ENCODE peak calls at places on chromosomes 7 and 10, in five cellular contexts. Z, M, B, D and A are unnamed samples.

GRCh38 chr10:16904619-16905018 is 87.4 kb upstream of the RSU1 start:
- DNase-seq in D (no peak), M (peak), B (no peak), Z (peak), A (peak)

GRCh38 chr7:116872026-116872425 is 9.6 kb downstream of the CAPZA2 start:
- DNase-seq in B (no peak), D (no peak), Z (no peak), M (no peak), A (no peak)

GRCh38 chr7:101099969-101100781 is 14.9 kb downstream of the TRIM56 start:
- DNase-seq in M (peak), B (peak), Z (peak), D (peak), A (peak)

GRCh38 chr10:124646483-124647352 is 97.5 kb downstream of the FAM53B start:
- DNase-seq in M (peak), Z (peak), D (peak), B (no peak), A (peak)

GRCh38 chr10:104233817-104234216 is 1.7 kb upstream of the CFAP43 start:
- DNase-seq in M (no peak), Z (no peak), B (no peak), D (no peak), A (no peak)

GRCh38 chr10:78713659-78714058 is 355.1 kb upstream of the ZMIZ1 start:
- DNase-seq in M (no peak), B (no peak), D (no peak), Z (no peak), A (no peak)

GRCh38 chr10:4766449-4766848 is 59.6 kb upstream of the AKR1E2 start:
- DNase-seq in D (no peak), B (no peak), Z (peak), M (no peak), A (no peak)

GRCh38 chr10:61163403-61163802 is 219.4 kb upstream of the RHOBTB1 start:
- DNase-seq in M (no peak), D (no peak), Z (no peak), B (no peak), A (no peak)

DNA sequence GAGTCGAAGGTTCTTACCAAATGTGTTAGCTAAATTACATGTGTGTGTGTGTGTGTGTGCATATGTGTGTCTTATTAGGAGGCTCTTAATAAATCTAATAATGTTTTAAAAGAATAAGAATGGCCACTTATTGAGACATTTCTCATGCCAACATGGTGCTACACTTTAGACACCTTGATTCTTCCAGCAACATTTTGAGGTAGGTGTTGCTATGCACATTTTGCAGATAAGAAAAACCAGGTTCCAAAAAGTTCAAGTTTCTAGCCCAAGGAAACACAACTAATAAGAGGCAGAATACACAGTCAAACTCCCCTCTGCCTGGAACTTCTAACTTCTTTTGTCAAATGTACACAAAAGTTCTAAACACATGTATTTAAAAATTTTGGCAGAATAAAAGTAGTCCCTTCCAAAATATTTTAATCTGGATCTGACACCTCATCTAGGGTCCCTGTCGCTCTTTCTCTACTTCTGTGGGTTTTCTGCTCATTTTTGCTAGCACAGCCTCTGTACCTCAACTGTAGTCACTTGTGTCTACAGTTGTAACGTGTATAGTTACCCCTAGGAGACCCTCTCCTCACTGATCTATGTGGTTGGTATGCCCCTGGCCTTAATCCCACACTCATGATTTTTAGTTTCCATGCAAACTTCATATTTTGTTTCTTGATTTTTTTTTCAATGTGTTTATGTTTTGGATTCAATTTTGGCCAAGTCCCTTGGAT is 4.3 kb downstream of the ANKRD1 start:
- DNase-seq in B (no peak), D (no peak), M (no peak), Z (no peak), A (no peak)
- H3K27ac ChIP-seq in B (no peak), D (no peak), M (peak), Z (no peak), A (no peak)

GRCh38 chr10:133276435-133277201 is at the start of gene ADAM8:
- DNase-seq in D (no peak), B (peak), M (no peak), Z (no peak), A (peak)
- TF ChIP-seq CTCF in D (no peak), B (no peak), M (no peak), Z (no peak), A (no peak)

DNA sequence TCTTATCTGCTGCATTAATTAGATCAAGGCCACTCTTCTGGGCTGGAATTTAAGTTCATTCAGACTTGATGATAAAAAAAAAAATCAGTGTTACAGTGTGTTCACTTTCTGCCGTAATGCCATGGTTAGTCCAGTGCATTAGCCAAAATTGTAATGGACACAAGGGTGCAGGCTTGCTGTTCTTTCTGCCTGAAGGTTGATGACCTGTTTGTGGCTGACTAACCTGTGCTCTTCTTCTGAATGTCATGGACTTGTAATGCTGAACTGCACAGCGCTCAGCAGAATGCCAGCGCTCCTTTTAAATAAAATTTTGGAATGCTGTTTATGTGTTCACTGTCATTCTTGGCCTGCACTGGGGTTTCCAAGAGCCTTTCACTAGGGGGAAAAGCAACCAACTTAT is 323.2 kb downstream of the ZNF248 start:
- DNase-seq in D (no peak), B (no peak), M (no peak), Z (no peak), A (no peak)
- H3K4me3 ChIP-seq in D (no peak), B (no peak), M (no peak), Z (no peak), A (no peak)

GRCh38 chr10:33150146-33150545 is 184.3 kb downstream of the NRP1 start:
- DNase-seq in Z (no peak), B (no peak), M (no peak), D (no peak), A (no peak)
- H3K27ac ChIP-seq in Z (no peak), B (no peak), M (peak), D (no peak), A (no peak)

DNA sequence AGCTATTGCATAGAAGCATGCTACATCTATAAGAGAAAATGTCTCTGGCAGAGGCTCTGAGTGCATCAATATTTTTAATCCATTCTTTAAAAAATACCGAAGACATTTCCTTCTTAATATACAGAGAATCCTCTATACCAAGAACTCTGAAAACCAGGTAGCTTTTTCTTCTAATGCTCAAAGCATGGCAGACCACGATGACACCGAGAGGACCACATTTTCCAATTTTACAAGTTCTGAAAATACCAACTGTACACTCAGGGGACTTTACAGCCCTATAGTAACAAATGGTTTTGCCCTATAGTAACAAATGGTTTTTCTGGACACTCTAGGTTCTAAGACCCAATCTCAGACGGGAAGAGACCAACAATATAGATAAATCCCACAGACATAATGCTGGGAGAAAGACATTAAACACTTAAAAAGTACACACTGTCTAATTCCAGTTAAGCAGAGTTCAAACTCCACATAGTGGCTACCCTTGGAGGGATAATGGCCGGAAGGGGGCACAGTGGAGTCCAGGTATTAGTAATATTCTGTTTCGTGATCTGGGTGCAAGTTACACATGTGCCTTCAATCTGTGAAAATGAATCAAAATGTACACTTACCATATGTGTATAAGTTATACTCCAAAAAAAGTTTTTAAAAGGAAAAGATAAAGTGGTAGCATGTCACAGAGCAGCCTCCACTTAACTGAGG is 26.2 kb downstream of the CCDC6 start:
- DNase-seq in D (no peak), Z (no peak), B (no peak), M (no peak), A (no peak)
- TF ChIP-seq CTCF in D (no peak), Z (no peak), B (peak), M (no peak), A (no peak)

GRCh38 chr10:97780991-97781540 is 9.3 kb upstream of the SFRP5 start:
- DNase-seq in Z (no peak), B (no peak), D (no peak), M (no peak), A (no peak)

GRCh38 chr10:97779975-97780374 is 8.2 kb upstream of the SFRP5 start:
- DNase-seq in Z (no peak), D (no peak), B (no peak), M (no peak), A (no peak)

GRCh38 chr10:97779492-97779891 is 7.7 kb upstream of the SFRP5 start:
- DNase-seq in D (no peak), Z (no peak), M (no peak), B (no peak), A (no peak)

GRCh38 chr10:97782455-97783228 is 10.8 kb upstream of the SFRP5 start:
- DNase-seq in Z (no peak), D (no peak), B (no peak), M (no peak), A (peak)

GRCh38 chr10:97781541-97782331 is 9.9 kb upstream of the SFRP5 start:
- DNase-seq in B (no peak), M (no peak), D (no peak), Z (no peak), A (no peak)
- H3K4me3 ChIP-seq in B (no peak), M (no peak), D (no peak), Z (no peak), A (no peak)

GRCh38 chr10:93386496-93387369 is 95.4 kb downstream of the MYOF start:
- DNase-seq in M (no peak), B (no peak), Z (no peak), D (no peak), A (no peak)
- H3K27ac ChIP-seq in M (peak), B (no peak), Z (peak), D (peak), A (no peak)

DNA sequence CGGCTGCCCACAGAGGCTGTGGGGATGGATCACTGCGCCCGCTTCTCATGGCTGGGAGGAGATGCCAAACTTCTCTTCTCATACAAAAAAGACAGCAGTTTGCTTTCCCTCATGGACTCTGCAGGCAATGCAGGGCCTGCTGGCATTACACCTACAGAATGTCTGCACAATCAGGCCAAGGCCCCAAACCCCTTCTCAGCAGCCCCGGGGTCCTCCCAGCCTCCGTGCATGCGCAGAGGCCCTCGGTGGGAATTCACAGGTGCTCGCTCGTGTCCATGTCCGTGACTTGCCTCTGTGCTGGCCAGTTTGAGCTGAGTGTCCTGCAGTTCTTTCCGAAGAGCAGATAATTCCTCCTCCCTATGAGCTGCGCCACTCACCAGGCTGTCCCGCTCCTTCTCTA is 63.6 kb downstream of the SPDYE5 start:
- DNase-seq in B (no peak), D (no peak), Z (no peak), M (no peak), A (no peak)
- TF ChIP-seq CTCF in B (no peak), D (no peak), Z (no peak), M (no peak), A (no peak)